ENCODE peak calls at places on chromosomes 13 and 19, in five cellular contexts. One of them, this sample, is unnamed. For H3K4me1, the result is how much of the 10 kb centered on the place peaks cover.

GRCh38 chr13:110332750-110333149 is 25.7 kb downstream of the COL4A2 start:
- DNase-seq in H1: no peak
- DNase-seq in endothelial cell of umbilical vein: no peak
- DNase-seq in upper lobe of left lung: no peak
- DNase-seq in breast epithelium: no peak
- DNase-seq in this sample: no peak

GRCh38 chr13:35891486-35891885 is 239.7 kb downstream of the DCLK1 start:
- DNase-seq in H1: no peak
- DNase-seq in breast epithelium: no peak
- DNase-seq in upper lobe of left lung: no peak
- DNase-seq in endothelial cell of umbilical vein: no peak
- DNase-seq in this sample: no peak

GRCh38 chr19:13627531-13627930 is 121.3 kb upstream of the CACNA1A start:
- DNase-seq in upper lobe of left lung: no peak
- DNase-seq in breast epithelium: no peak
- DNase-seq in endothelial cell of umbilical vein: no peak
- DNase-seq in H1: no peak
- DNase-seq in this sample: no peak

GRCh38 chr13:89554801-89555200 is 1792.7 kb upstream of the MIR17HG start:
- DNase-seq in H1: no peak
- DNase-seq in endothelial cell of umbilical vein: no peak
- DNase-seq in upper lobe of left lung: no peak
- DNase-seq in breast epithelium: no peak
- DNase-seq in this sample: no peak

GRCh38 chr19:16303755-16304154 is 20.9 kb upstream of the KLF2 start:
- DNase-seq in endothelial cell of umbilical vein: peak
- DNase-seq in upper lobe of left lung: no peak
- DNase-seq in breast epithelium: no peak
- DNase-seq in H1: no peak
- DNase-seq in this sample: no peak

GRCh38 chr19:17488593-17489391 is 18.5 kb downstream of the SLC27A1 start:
- DNase-seq in endothelial cell of umbilical vein: peak
- DNase-seq in H1: peak
- DNase-seq in breast epithelium: peak
- DNase-seq in upper lobe of left lung: peak
- DNase-seq in this sample: peak

GRCh38 chr19:48877900-48878218 is 5.6 kb downstream of the PPP1R15A start:
- DNase-seq in upper lobe of left lung: no peak
- DNase-seq in endothelial cell of umbilical vein: peak
- DNase-seq in breast epithelium: no peak
- DNase-seq in H1: no peak
- DNase-seq in this sample: no peak

GRCh38 chr19:48501446-48501960 is 10.1 kb downstream of the LMTK3 start:
- DNase-seq in breast epithelium: no peak
- DNase-seq in upper lobe of left lung: peak
- DNase-seq in H1: peak
- DNase-seq in endothelial cell of umbilical vein: no peak
- DNase-seq in this sample: peak

GRCh38 chr19:53789708-53790678 is 34.1 kb downstream of the NLRP12 start:
- DNase-seq in H1: no peak
- DNase-seq in upper lobe of left lung: no peak
- DNase-seq in breast epithelium: no peak
- DNase-seq in endothelial cell of umbilical vein: no peak
- DNase-seq in this sample: no peak
- TF ChIP-seq POLR2AphosphoS5 in H1: no peak
- TF ChIP-seq POLR2AphosphoS5 in upper lobe of left lung: no peak
- TF ChIP-seq POLR2AphosphoS5 in breast epithelium: no peak
- TF ChIP-seq POLR2AphosphoS5 in endothelial cell of umbilical vein: no peak
- TF ChIP-seq POLR2AphosphoS5 in this sample: no peak

GRCh38 chr13:50450279-50450678 is 393.2 kb downstream of the DLEU7 start:
- DNase-seq in breast epithelium: no peak
- DNase-seq in upper lobe of left lung: no peak
- DNase-seq in endothelial cell of umbilical vein: no peak
- DNase-seq in H1: no peak
- DNase-seq in this sample: no peak

GRCh38 chr13:50448535-50448981 is 394.9 kb downstream of the DLEU7 start:
- DNase-seq in endothelial cell of umbilical vein: peak
- DNase-seq in upper lobe of left lung: no peak
- DNase-seq in breast epithelium: no peak
- DNase-seq in H1: no peak
- DNase-seq in this sample: no peak

GRCh38 chr13:50452028-50452427 is 391.5 kb downstream of the DLEU7 start:
- DNase-seq in upper lobe of left lung: no peak
- DNase-seq in endothelial cell of umbilical vein: no peak
- DNase-seq in breast epithelium: no peak
- DNase-seq in H1: no peak
- DNase-seq in this sample: no peak

GRCh38 chr13:50451609-50452008 is 391.9 kb downstream of the DLEU7 start:
- DNase-seq in endothelial cell of umbilical vein: no peak
- DNase-seq in upper lobe of left lung: no peak
- DNase-seq in breast epithelium: no peak
- DNase-seq in H1: no peak
- DNase-seq in this sample: no peak

DNA sequence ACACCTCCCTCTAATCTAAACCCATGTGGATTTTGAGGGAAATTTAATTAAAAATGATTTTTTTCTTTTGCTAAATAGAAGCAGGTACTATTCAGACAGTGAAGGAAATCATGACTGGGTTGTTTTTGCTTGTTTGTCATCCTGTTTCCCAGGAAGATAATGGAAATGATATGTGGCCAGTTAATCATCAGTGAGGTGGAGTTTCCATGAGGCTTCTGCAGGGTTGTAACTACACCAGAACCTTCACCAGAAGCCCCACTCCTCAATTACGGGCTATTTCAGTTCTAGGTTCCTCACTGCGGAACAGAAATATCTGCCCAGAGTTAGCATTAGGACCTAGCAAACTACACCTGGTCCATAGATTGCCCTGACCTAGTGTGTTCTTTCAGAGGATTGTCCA is 394.0 kb downstream of the DLEU7 start:
- DNase-seq in endothelial cell of umbilical vein: peak
- DNase-seq in H1: no peak
- DNase-seq in upper lobe of left lung: no peak
- DNase-seq in breast epithelium: no peak
- DNase-seq in this sample: no peak
- H3K4me1 ChIP-seq in endothelial cell of umbilical vein: under half
- H3K4me1 ChIP-seq in H1: under half
- H3K4me1 ChIP-seq in upper lobe of left lung: under half
- H3K4me1 ChIP-seq in breast epithelium: under half
- H3K4me1 ChIP-seq in this sample: under half

DNA sequence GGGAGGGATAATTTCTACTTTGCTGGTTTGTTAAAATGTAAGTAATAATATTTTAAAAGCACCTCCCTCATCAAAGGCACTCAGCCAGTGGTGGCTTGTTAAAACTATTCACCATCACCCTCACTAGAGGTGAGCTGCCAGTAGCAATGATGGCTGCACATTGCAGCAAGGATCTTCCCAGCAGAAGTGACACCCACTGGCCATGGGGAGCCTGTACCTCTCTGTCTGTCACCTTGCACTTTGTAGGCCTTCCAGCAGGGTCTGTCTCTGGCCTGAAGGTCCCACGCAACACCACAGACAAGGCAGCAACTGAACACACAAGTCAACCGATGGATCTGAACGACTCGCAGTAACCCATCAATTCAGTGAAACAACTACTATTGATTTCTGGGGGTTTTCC is 47.3 kb upstream of the C13orf42 start:
- DNase-seq in upper lobe of left lung: no peak
- DNase-seq in H1: no peak
- DNase-seq in endothelial cell of umbilical vein: no peak
- DNase-seq in breast epithelium: no peak
- DNase-seq in this sample: no peak
- TF ChIP-seq CTCF in upper lobe of left lung: no peak
- TF ChIP-seq CTCF in H1: no peak
- TF ChIP-seq CTCF in endothelial cell of umbilical vein: no peak
- TF ChIP-seq CTCF in breast epithelium: no peak
- TF ChIP-seq CTCF in this sample: no peak

GRCh38 chr19:55541091-55541490 is 4.2 kb upstream of the SBK2 start:
- DNase-seq in upper lobe of left lung: no peak
- DNase-seq in H1: no peak
- DNase-seq in endothelial cell of umbilical vein: no peak
- DNase-seq in breast epithelium: no peak
- DNase-seq in this sample: no peak

GRCh38 chr19:55537741-55538111 is 793 bp upstream of the SBK2 start:
- DNase-seq in breast epithelium: no peak
- DNase-seq in endothelial cell of umbilical vein: no peak
- DNase-seq in upper lobe of left lung: no peak
- DNase-seq in H1: no peak
- DNase-seq in this sample: no peak

GRCh38 chr19:55540619-55541018 is 3.7 kb upstream of the SBK2 start:
- DNase-seq in breast epithelium: no peak
- DNase-seq in H1: no peak
- DNase-seq in endothelial cell of umbilical vein: no peak
- DNase-seq in upper lobe of left lung: no peak
- DNase-seq in this sample: no peak

GRCh38 chr19:55538132-55538531 is 1.2 kb upstream of the SBK2 start:
- DNase-seq in H1: no peak
- DNase-seq in endothelial cell of umbilical vein: no peak
- DNase-seq in upper lobe of left lung: no peak
- DNase-seq in breast epithelium: no peak
- DNase-seq in this sample: no peak

DNA sequence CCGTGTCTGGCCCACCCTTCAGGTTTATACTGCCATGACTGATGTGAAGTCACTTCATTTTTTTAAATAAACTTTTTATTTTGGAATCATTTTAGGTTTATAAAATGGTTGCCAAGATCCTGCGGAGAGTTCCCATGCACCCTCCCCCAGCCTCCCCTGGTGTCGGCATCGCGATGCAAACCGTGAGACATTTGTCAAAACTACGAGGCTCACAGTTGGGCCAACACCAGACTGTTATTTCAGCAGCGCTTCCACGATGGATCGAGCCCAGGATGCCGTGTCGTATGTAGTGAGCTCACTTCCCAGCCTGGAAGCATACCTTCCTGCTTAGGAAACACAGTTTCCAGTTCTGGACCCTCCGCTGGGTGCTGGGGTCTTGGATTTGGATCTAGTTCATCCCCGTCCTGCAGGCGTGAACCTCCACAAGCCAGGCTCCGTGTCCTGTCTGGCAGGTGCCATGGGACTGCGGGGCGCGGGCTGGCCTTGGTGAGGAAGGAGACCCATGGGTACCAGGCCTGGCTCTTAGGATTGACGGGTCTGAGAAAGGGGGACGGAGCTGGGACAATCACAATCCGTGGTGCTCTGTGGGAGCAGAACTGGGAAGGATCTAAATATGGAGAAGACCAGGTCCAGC is 2.3 kb upstream of the SBK2 start:
- DNase-seq in breast epithelium: no peak
- DNase-seq in H1: no peak
- DNase-seq in upper lobe of left lung: no peak
- DNase-seq in endothelial cell of umbilical vein: no peak
- DNase-seq in this sample: no peak
- TF ChIP-seq POLR2AphosphoS5 in breast epithelium: no peak
- TF ChIP-seq POLR2AphosphoS5 in H1: no peak
- TF ChIP-seq POLR2AphosphoS5 in upper lobe of left lung: no peak
- TF ChIP-seq POLR2AphosphoS5 in endothelial cell of umbilical vein: no peak
- TF ChIP-seq POLR2AphosphoS5 in this sample: no peak

GRCh38 chr19:19068659-19069509 is 5.1 kb downstream of the SLC25A42 start:
- DNase-seq in breast epithelium: no peak
- DNase-seq in upper lobe of left lung: no peak
- DNase-seq in endothelial cell of umbilical vein: no peak
- DNase-seq in H1: no peak
- DNase-seq in this sample: no peak
- H3K4me1 ChIP-seq in breast epithelium: under half
- H3K4me1 ChIP-seq in upper lobe of left lung: under half
- H3K4me1 ChIP-seq in endothelial cell of umbilical vein: under half
- H3K4me1 ChIP-seq in H1: under half
- H3K4me1 ChIP-seq in this sample: under half

DNA sequence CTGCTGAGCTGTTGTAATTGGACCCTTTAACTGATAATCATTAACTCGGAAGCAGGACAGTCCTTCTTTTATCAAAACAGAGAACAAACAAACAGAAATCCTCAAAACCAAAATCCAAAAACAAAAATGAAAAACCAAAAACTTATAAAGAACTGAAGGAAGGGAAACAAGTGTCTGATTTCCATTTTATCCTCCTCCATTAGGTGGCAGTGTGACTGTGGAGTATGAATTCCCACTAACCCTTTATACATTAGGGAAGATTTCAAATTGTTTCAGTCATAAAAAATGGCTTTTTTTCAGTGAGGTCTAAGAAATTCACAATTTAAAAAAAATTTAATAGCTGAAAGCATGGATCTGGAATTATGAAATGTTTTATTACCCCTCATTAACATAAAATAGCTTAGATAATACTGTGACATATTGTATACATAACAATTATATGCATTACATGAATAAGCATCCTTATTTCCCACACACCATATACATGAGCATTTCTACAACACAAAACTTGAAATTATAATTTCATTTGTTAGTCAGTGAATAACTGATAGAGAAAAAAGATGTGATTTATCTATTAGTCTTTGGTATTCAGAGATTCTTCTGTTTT is 1074.3 kb upstream of the PCDH9 start:
- DNase-seq in endothelial cell of umbilical vein: peak
- DNase-seq in H1: no peak
- DNase-seq in upper lobe of left lung: no peak
- DNase-seq in breast epithelium: no peak
- DNase-seq in this sample: no peak
- TF ChIP-seq CTCF in endothelial cell of umbilical vein: peak
- TF ChIP-seq CTCF in H1: no peak
- TF ChIP-seq CTCF in upper lobe of left lung: peak
- TF ChIP-seq CTCF in breast epithelium: no peak
- TF ChIP-seq CTCF in this sample: peak

GRCh38 chr13:82062772-82063171 is 1721.8 kb upstream of the SPRY2 start:
- DNase-seq in H1: no peak
- DNase-seq in upper lobe of left lung: no peak
- DNase-seq in endothelial cell of umbilical vein: no peak
- DNase-seq in breast epithelium: no peak
- DNase-seq in this sample: no peak
- TF ChIP-seq POLR2AphosphoS5 in H1: no peak
- TF ChIP-seq POLR2AphosphoS5 in upper lobe of left lung: no peak
- TF ChIP-seq POLR2AphosphoS5 in endothelial cell of umbilical vein: no peak
- TF ChIP-seq POLR2AphosphoS5 in breast epithelium: no peak
- TF ChIP-seq POLR2AphosphoS5 in this sample: no peak

GRCh38 chr19:51695088-51695487 is 2.0 kb downstream of the SPACA6 start:
- DNase-seq in upper lobe of left lung: no peak
- DNase-seq in breast epithelium: no peak
- DNase-seq in H1: no peak
- DNase-seq in endothelial cell of umbilical vein: no peak
- DNase-seq in this sample: no peak

GRCh38 chr19:51692065-51692915 is 840 bp upstream of the SPACA6 start:
- DNase-seq in upper lobe of left lung: no peak
- DNase-seq in H1: no peak
- DNase-seq in breast epithelium: no peak
- DNase-seq in endothelial cell of umbilical vein: no peak
- DNase-seq in this sample: no peak

GRCh38 chr19:51693819-51694218 is 689 bp downstream of the SPACA6 start:
- DNase-seq in upper lobe of left lung: no peak
- DNase-seq in H1: no peak
- DNase-seq in endothelial cell of umbilical vein: no peak
- DNase-seq in breast epithelium: no peak
- DNase-seq in this sample: no peak

GRCh38 chr19:51694318-51695085 is 1.4 kb downstream of the SPACA6 start:
- DNase-seq in breast epithelium: no peak
- DNase-seq in H1: no peak
- DNase-seq in endothelial cell of umbilical vein: no peak
- DNase-seq in upper lobe of left lung: no peak
- DNase-seq in this sample: no peak

DNA sequence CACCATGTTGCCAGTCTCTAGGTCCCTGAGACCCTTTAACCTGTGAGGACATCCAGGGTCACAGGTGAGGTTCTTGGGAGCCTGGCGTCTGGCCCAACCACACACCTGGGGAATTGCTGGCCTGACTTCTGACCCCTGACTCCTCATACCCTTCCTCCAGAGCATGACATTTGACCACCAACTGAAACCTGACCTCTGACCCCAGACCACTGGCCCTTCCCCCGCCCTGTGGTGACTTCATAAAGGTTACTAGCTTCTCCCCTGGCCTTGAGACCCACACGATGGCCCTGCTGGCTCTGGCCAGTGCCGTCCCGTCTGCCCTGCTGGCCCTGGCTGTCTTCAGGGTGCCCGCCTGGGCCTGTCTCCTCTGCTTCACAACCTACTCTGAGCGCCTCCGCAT is at the start of gene SPACA6:
- DNase-seq in H1: no peak
- DNase-seq in breast epithelium: no peak
- DNase-seq in upper lobe of left lung: no peak
- DNase-seq in endothelial cell of umbilical vein: no peak
- DNase-seq in this sample: no peak
- H3K4me1 ChIP-seq in H1: under half
- H3K4me1 ChIP-seq in breast epithelium: under half
- H3K4me1 ChIP-seq in upper lobe of left lung: under half
- H3K4me1 ChIP-seq in endothelial cell of umbilical vein: under half
- H3K4me1 ChIP-seq in this sample: under half

This sample was measured in prostate gland.